ENCODE peak calls at places on chromosomes 16 and 17, in nine cellular contexts. T, R, H, X, O, P, S, G and K are unnamed samples. For H3K4me1, the result is how much of the 10 kb centered on the place peaks cover.

GRCh38 chr16:49763826-49764225 is 92.1 kb downstream of the ZNF423 start:
- DNase-seq in P (no peak), H (no peak), T (no peak), S (no peak), X (no peak), R (no peak), G (peak), O (no peak), K (no peak)

GRCh38 chr16:154223-155030 is 2.0 kb downstream of the HBZ start:
- DNase-seq in O (no peak), R (peak), X (peak), H (no peak), P (no peak), G (peak), T (peak), S (no peak), K (no peak)

GRCh38 chr17:12927541-12928425 is 90.0 kb downstream of the ELAC2 start:
- DNase-seq in X (no peak), G (no peak), T (no peak), S (no peak), P (no peak), O (no peak), H (peak), R (peak), K (no peak)

GRCh38 chr16:50819706-50820105 is 77.8 kb downstream of the CYLD start:
- DNase-seq in G (no peak), R (no peak), S (no peak), X (no peak), O (no peak), P (no peak), T (no peak), H (no peak), K (no peak)

GRCh38 chr17:75270966-75271232 is at the start of gene MIF4GD:
- DNase-seq in O (no peak), H (no peak), S (no peak), P (no peak), T (no peak), R (no peak), G (no peak), X (no peak), K (no peak)

GRCh38 chr16:23952128-23953041 is 116.6 kb downstream of the PRKCB start:
- DNase-seq in T (no peak), G (no peak), P (no peak), X (peak), S (no peak), R (no peak), O (no peak), H (no peak), K (no peak)

GRCh38 chr16:89175280-89176146 is 4.0 kb downstream of the CDH15 start:
- DNase-seq in P (no peak), R (no peak), G (no peak), H (no peak), O (no peak), X (no peak), S (no peak), T (no peak), K (no peak)

GRCh38 chr16:1784977-1785845 is 2.5 kb downstream of the NUBP2 start:
- DNase-seq in X (no peak), H (peak), S (no peak), R (peak), P (no peak), T (peak), G (no peak), O (no peak), K (peak)

GRCh38 chr16:20377181-20377580 is 24.7 kb upstream of the UMOD start:
- DNase-seq in R (no peak), G (no peak), X (no peak), H (no peak), T (no peak), P (no peak), O (no peak), S (no peak), K (no peak)

GRCh38 chr17:4394208-4395110 is 28.0 kb upstream of the UBE2G1 start:
- DNase-seq in T (no peak), O (no peak), P (peak), G (no peak), S (no peak), H (no peak), R (no peak), X (peak), K (no peak)

GRCh38 chr17:47905221-47905733 is 9.2 kb downstream of the SP2 start:
- DNase-seq in G (peak), X (peak), R (peak), P (peak), H (peak), O (peak), S (no peak), T (peak), K (peak)

GRCh38 chr16:84040823-84041391 is 1.7 kb downstream of the SLC38A8 start:
- DNase-seq in O (no peak), S (no peak), H (no peak), G (no peak), T (no peak), R (no peak), X (no peak), P (no peak), K (no peak)

GRCh38 chr16:71288570-71288889 is 672 bp downstream of the CMTR2 start:
- DNase-seq in P (no peak), G (no peak), X (no peak), T (no peak), O (no peak), H (no peak), R (no peak), S (no peak), K (no peak)

GRCh38 chr16:1749152-1750117 is 21.9 kb downstream of the NME3 start:
- DNase-seq in P (no peak), H (no peak), O (peak), S (no peak), X (no peak), G (no peak), R (no peak), T (no peak), K (no peak)

GRCh38 chr17:79985951-79986391 is 49.7 kb downstream of the TBC1D16 start:
- DNase-seq in R (no peak), S (no peak), T (no peak), P (no peak), O (no peak), G (no peak), X (peak), H (no peak), K (peak)

GRCh38 chr16:84928679-84929420 is 82.5 kb downstream of the ZDHHC7 start:
- DNase-seq in R (peak), T (peak), O (no peak), P (peak), S (no peak), H (peak), X (no peak), G (no peak), K (no peak)

GRCh38 chr17:8326591-8327583 is 12.8 kb upstream of the ODF4 start:
- DNase-seq in O (no peak), T (no peak), P (no peak), H (peak), G (peak), X (peak), R (peak), S (no peak), K (peak)

GRCh38 chr16:48146131-48146530 is 9.7 kb downstream of the ABCC12 start:
- DNase-seq in X (no peak), R (no peak), S (no peak), H (no peak), G (no peak), O (no peak), P (no peak), T (no peak), K (no peak)

DNA sequence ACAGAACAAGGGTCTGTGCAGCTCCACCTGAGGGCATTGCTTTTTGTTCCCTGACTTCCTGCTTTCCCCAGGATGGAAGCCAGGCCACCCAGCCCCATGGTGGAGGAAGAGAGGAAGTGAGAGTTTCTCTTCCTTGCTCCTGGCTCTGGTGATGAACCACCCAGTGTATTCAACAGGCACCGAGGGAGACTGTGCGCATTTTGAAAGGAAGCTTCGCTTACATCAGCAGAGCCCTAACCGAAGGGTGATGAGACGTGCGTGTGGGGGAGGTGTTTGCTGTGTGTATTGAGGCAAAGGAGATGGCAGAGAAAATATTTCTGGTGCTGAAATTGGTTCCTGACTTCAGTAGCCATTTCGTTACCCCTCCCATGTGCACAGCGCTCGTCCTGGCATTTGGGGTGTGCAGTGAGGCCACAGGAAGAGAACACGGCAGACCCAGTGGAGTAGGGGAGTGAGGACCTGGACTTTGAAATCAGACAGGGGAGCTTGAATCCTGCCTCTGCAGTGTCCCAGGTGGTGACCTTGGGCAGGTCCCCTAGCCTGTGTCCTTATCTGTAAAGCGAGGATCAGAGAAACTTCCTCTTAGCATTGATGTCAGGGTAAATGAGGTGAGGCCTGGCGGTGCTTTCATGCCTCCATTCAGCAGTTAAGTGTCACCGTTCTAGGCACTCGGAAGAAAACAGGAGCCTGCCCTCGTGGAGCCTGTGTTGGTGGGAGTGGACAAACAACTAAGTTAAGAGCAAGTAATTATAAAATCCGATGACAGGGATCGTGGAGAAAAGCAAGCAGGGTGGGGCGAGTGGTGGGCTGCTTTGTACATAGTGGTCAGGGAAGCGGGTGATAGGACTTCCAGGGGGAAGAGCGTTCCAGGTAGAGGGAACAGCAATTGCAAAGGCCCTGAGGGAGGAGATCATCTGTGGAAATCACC is 7.4 kb downstream of the CMIP start:
- DNase-seq in O (peak), H (no peak), R (no peak), T (peak), P (no peak), G (no peak), S (no peak), X (peak), K (no peak)
- H3K4me1 ChIP-seq in O (under half), H (under half), R (under half), T (under half), P (under half), G (under half), S (under half), X (under half), K (half or more)

GRCh38 chr16:72989203-72989991 is 58.5 kb downstream of the ZFHX3 start:
- DNase-seq in O (no peak), P (peak), S (peak), G (peak), X (no peak), R (no peak), T (no peak), H (no peak), K (no peak)
- H3K4me1 ChIP-seq in O (under half), P (half or more), S (under half), G (under half), X (under half), R (under half), T (under half), H (half or more), K (under half)

DNA sequence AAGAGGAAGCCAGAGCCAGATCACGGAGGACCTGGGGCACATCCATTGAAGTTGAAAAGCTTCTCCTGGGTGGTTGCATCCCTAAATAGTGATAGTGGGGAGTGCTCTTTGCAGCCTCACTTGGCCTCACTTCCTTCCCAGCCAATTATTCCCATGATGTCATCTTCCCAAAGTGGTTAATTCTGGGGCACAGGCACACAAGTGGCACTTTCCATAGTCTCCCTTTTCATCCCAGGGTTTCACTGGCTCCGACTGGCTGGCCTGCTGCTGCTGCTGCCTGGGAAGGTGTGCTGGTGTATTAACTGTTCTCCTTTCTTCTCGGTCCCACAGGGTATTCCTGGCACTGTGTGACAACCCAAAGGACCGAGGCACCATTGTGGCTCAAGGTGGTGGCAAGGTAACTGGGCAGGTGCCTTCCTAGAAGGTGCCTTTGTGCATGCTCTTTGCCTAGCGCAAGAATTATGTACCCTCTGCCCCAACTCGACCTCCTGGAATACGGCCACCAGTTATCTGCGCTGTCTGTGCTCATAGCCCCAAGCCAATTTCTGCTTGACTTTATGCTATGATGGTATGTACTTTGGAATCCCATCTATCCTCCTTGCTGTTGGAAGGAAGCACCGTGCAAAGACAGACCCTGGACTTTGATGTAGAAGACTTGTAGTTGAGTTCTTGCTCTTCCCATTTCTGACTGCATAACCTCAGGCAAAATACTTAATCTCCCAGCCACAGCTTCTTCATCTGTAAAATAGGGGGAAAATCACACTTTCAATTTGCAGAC is 18.4 kb downstream of the SLC35G3 start:
- DNase-seq in R (no peak), S (no peak), T (no peak), O (peak), H (no peak), G (no peak), X (no peak), P (no peak), K (no peak)
- H3K4me1 ChIP-seq in R (under half), S (under half), T (under half), O (under half), H (under half), G (under half), X (under half), P (under half), K (under half)

GRCh38 chr16:17277981-17278381 is 192.8 kb downstream of the XYLT1 start:
- DNase-seq in R (peak), H (no peak), O (no peak), T (peak), S (peak), X (peak), G (no peak), P (no peak), K (peak)
- H3K4me1 ChIP-seq in R (under half), H (under half), O (under half), T (under half), S (under half), X (under half), G (under half), P (under half), K (under half)

DNA sequence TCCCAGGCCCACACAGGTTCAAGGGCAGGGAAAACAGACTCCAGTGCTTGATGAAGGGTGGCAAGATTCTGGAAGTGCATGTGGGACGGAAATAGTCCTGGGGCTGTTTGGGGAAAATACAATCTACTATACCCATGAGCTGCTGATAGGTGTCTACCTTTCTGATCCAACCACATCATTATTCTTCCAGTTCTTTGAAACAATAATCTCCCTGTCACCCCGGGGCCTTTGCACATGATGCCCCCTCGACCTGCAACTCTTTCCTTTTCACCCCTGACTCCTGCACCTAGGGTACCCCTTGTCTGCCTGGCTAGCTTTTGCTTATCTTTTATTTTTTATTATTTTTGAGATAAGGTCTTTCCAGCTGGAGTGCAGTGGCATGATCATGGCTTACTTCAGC is 45.0 kb downstream of the LDHD start:
- DNase-seq in H (no peak), X (no peak), G (no peak), T (no peak), O (no peak), P (no peak), R (no peak), S (no peak), K (no peak)
- H3K4me1 ChIP-seq in H (under half), X (under half), G (under half), T (under half), O (under half), P (under half), R (under half), S (under half), K (under half)

DNA sequence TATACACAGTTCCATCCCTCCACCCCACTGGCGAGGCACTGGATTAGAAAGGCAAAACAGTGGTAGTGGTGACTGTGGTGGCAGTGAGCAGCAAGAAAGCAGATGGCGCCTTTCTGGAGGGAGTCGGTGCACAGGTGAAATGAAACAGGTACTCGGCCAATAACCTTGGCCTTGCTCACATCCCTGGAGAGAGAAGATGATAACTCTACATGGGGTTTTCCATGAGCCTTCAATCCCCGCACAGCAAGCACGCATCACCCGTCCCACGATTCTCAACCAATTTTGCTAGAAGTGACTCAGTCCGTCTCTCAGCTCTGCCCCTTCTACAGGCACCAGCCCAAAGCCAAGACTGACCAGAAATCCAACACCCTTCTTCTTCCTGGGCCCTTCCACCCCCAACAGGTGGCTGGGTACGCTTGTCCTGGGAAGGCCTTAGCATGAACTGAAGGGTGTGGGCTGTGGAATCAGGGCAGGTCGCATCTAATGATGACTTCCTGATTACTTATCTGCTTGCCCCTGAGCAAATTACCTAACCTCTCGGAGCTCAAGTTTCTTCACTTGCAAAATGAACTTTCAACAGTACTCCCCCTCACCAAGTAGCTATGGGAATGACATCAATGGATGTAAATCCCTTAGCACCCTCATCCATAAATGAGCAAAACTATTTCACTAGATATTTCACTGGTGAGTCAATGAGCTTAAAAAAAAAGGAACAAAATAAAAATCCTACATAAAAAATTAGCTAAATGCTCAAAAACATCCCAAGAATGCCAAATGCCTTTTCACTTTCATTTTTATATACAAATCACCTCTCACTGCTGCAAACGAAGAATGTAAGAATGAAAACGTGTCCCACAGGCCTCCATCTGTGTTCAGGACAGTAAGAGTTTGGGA is 18.0 kb downstream of the XPO6 start:
- DNase-seq in P (peak), R (no peak), X (no peak), T (no peak), G (peak), O (no peak), S (no peak), H (no peak), K (no peak)
- H3K4me1 ChIP-seq in P (under half), R (under half), X (under half), T (under half), G (under half), O (under half), S (under half), H (under half), K (under half)

GRCh38 chr17:82342361-82343079 is 9.0 kb upstream of the SECTM1 start:
- DNase-seq in O (no peak), P (no peak), H (no peak), S (no peak), T (no peak), G (no peak), R (no peak), X (no peak), K (no peak)
- H3K4me1 ChIP-seq in O (under half), P (under half), H (under half), S (under half), T (under half), G (under half), R (under half), X (under half), K (under half)

GRCh38 chr17:2780931-2781454 is 15.2 kb upstream of the RAP1GAP2 start:
- DNase-seq in R (no peak), X (no peak), S (no peak), O (no peak), P (no peak), H (no peak), T (no peak), G (no peak), K (no peak)
- H3K4me1 ChIP-seq in R (under half), X (under half), S (under half), O (under half), P (under half), H (under half), T (under half), G (under half), K (under half)

GRCh38 chr17:50203086-50203485 is 1.7 kb upstream of the COL1A1 start:
- DNase-seq in P (no peak), R (peak), S (no peak), O (no peak), G (no peak), H (no peak), T (no peak), X (no peak), K (no peak)

GRCh38 chr17:50204431-50204830 is 3.0 kb upstream of the COL1A1 start:
- DNase-seq in R (peak), S (no peak), T (peak), G (no peak), P (no peak), X (no peak), H (no peak), O (no peak), K (no peak)

GRCh38 chr17:50205111-50205821 is 3.8 kb upstream of the COL1A1 start:
- DNase-seq in G (peak), R (peak), O (no peak), T (peak), S (no peak), H (peak), P (no peak), X (no peak), K (no peak)

GRCh38 chr17:50205931-50206505 is 4.6 kb upstream of the COL1A1 start:
- DNase-seq in H (no peak), P (no peak), X (no peak), G (no peak), S (no peak), T (no peak), O (no peak), R (peak), K (no peak)

DNA sequence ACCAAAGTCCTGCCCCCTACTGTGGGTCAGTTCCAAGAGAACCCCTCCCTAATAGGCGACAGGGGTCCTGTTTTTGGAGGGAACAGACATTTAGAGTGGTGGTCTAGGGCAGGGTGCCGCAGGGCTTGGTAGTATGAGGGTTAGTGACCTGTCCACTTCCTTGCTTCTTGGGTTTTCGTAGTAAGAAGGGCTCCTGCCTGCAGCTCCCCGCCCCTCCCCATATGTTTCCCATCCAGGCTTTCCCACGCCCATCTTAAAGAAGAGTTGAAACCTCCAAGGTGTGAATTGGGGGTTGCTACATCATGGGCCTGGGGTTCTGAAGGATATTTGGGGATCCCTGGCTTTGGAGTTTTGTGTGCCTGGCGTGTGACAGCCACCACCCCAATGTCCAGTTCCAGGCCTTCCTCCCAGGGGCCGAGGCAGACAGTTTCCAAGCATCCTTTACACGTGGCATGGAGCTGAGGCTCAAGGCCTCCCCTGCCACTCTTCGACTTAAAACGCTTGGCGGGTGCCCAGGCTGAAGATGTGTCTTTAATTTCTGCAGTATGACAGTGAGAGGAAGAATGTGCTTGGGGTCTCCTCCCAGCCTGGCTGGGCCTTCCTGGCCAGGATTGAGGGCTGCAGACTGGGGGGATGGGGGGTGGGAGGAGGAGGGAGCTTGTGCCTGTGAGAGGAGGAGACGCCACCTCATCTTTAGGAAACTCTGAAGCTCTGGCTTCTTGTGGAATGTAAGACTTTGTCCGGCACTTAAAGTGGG is 2.3 kb upstream of the COL1A1 start:
- DNase-seq in G (peak), X (no peak), H (no peak), R (peak), T (peak), O (no peak), S (no peak), P (no peak), K (no peak)
- H3K4me1 ChIP-seq in G (under half), X (under half), H (under half), R (under half), T (under half), O (under half), S (under half), P (under half), K (under half)